ENCODE peak calls at places on chromosomes 4 and X, in nine cellular contexts. V is progenitor cell of endocrine pancreas; P is CD8-positive, alpha-beta T cell; M is kidney tubule cell; O is activated CD4-positive, CD25-positive, alpha-beta regulatory T cell; K is NCI-H345; Q is heart left ventricle; D is stimulated activated CD8-positive, alpha-beta memory T cell treated with anti-CD3 and anti-CD28 coated beads, Interleukin-4, amount 100 ng/mL, for 1 hour; H is amniotic stem cell. Y is an unnamed sample.

GRCh38 chr4:55321707-55322264 is 24.3 kb upstream of the SRD5A3 start:
- DNase-seq in V (peak; percentile 47), P (no peak), M (peak; percentile 74), O (no peak), K (peak; percentile 57), Q (peak; percentile 76), D (no peak), H (peak; percentile 74), Y (peak; percentile 69)

GRCh38 chr4:18106620-18107019 is 85.1 kb upstream of the LCORL start:
- DNase-seq in V (no peak), P (no peak), M (no peak), O (no peak), K (no peak), Q (no peak), D (no peak), H (no peak), Y (no peak)

GRCh38 chr4:148054275-148054674 is 322.4 kb downstream of the ARHGAP10 start:
- DNase-seq in V (no peak), P (no peak), M (peak; percentile 50), O (no peak), K (no peak), Q (no peak), D (no peak), H (no peak), Y (no peak)

GRCh38 chr4:145218251-145218650 is 37.9 kb upstream of the OTUD4 start:
- DNase-seq in V (no peak), P (no peak), M (no peak), O (no peak), K (no peak), Q (peak; percentile 49), D (no peak), H (no peak), Y (no peak)

GRCh38 chr4:26873391-26874026 is 12.9 kb downstream of the STIM2 start:
- DNase-seq in V (no peak), P (peak; percentile 63), M (no peak), O (peak; percentile 5), K (no peak), Q (no peak), D (peak; percentile 25), H (no peak), Y (no peak)

GRCh38 chr4:84366111-84366510 is 133.0 kb downstream of the NKX6-1 start:
- DNase-seq in V (no peak), P (no peak), M (peak; percentile 53), O (no peak), K (no peak), Q (no peak), D (no peak), H (no peak), Y (no peak)

GRCh38 chrX:10722804-10723364 is 102.5 kb upstream of the MID1 start:
- DNase-seq in V (no peak), P (no peak), M (peak; percentile 49), O (no peak), K (peak; percentile 53), Q (peak; percentile 33), D (no peak), H (no peak), Y (no peak)

GRCh38 chrX:12975999-12976558 is 1.2 kb downstream of the TMSB4X start:
- DNase-seq in V (no peak), P (peak; percentile 71), M (peak; percentile 46), O (peak; percentile 1), K (peak; percentile 36), Q (peak; percentile 50), D (no peak), H (no peak), Y (no peak)

GRCh38 chr4:155978810-155979209 is 25.1 kb upstream of the CTSO start:
- DNase-seq in V (no peak), P (no peak), M (no peak), O (no peak), K (no peak), Q (no peak), D (no peak), H (no peak), Y (no peak)

GRCh38 chrX:86002076-86002896 is 45.1 kb downstream of the CHM start:
- DNase-seq in V (peak; percentile 29), P (no peak), M (peak; percentile 80), O (no peak), K (no peak), Q (no peak), D (no peak), H (no peak), Y (peak; percentile 81)

Y was measured in DMS153.